ENCODE peak calls at places on chromosomes 3 and 15, in ten cellular contexts. G is G401, I is foreskin keratinocyte, O is neural progenitor cell, W is C1 segment of cervical spinal cord, A is GM19239, L is non-pigmented ciliary epithelial cell, B is NCI-H1930, H is GM03348, D is AG04450. K is an unnamed sample.

GRCh38 chr3:13280122-13280790 is 139.9 kb downstream of the NUP210 start:
- DNase-seq in G (no peak), I (no peak), O (no peak), W (no peak), A (no peak), L (no peak), B (no peak), H (no peak), D (no peak), K (no peak)

GRCh38 chr3:62154457-62155148 is 218.7 kb downstream of the FEZF2 start:
- DNase-seq in G (no peak), I (no peak), O (no peak), W (no peak), A (no peak), L (no peak), B (no peak), H (no peak), D (no peak), K (no peak)

GRCh38 chr3:167864559-167864887 is 129.0 kb downstream of the SERPINI1 start:
- DNase-seq in G (no peak), I (no peak), O (no peak), W (no peak), A (no peak), L (no peak), B (no peak), H (no peak), D (no peak), K (no peak)

GRCh38 chr3:149151843-149152242 is 22.4 kb downstream of the HPS3 start:
- DNase-seq in G (no peak), I (no peak), O (no peak), W (no peak), A (no peak), L (no peak), B (no peak), H (peak), D (no peak), K (no peak)

GRCh38 chr3:137542049-137542448 is 222.1 kb upstream of the SOX14 start:
- DNase-seq in G (no peak), I (no peak), O (no peak), W (no peak), A (no peak), L (no peak), B (no peak), H (no peak), D (no peak), K (no peak)

GRCh38 chr3:12194209-12194608 is 35.5 kb upstream of the TIMP4 start:
- DNase-seq in G (peak), I (peak), O (no peak), W (no peak), A (no peak), L (peak), B (no peak), H (peak), D (peak), K (no peak)

GRCh38 chr15:81256916-81257315 is 60.2 kb downstream of the IL16 start:
- DNase-seq in G (peak), I (no peak), O (peak), W (no peak), A (no peak), L (no peak), B (no peak), H (peak), D (no peak), K (no peak)

GRCh38 chr3:20104167-20104661 is 64.0 kb downstream of the KAT2B start:
- DNase-seq in G (no peak), I (no peak), O (no peak), W (no peak), A (no peak), L (no peak), B (no peak), H (no peak), D (no peak), K (peak)

GRCh38 chr15:56832125-56832524 is 86.3 kb upstream of the TCF12 start:
- DNase-seq in G (peak), I (no peak), O (no peak), W (no peak), A (no peak), L (no peak), B (no peak), H (peak), D (no peak), K (no peak)

GRCh38 chr3:11699083-11699427 is 55.3 kb upstream of the VGLL4 start:
- DNase-seq in G (no peak), I (peak), O (no peak), W (no peak), A (no peak), L (no peak), B (no peak), H (peak), D (no peak), K (no peak)

GRCh38 chr3:126373682-126374601 is 16.7 kb upstream of the KLF15 start:
- DNase-seq in G (no peak), I (no peak), O (no peak), W (no peak), A (no peak), L (no peak), B (no peak), H (peak), D (no peak), K (no peak)

GRCh38 chr3:50913279-50913678 is 238.6 kb downstream of the DOCK3 start:
- DNase-seq in G (no peak), I (no peak), O (no peak), W (no peak), A (no peak), L (no peak), B (no peak), H (no peak), D (no peak), K (no peak)

GRCh38 chr3:37154668-37155319 is 19.6 kb downstream of the LRRFIP2 start:
- DNase-seq in G (no peak), I (no peak), O (no peak), W (no peak), A (no peak), L (no peak), B (no peak), H (no peak), D (no peak), K (no peak)

GRCh38 chr3:183212096-183212495 is 41.0 kb upstream of the B3GNT5 start:
- DNase-seq in G (no peak), I (no peak), O (no peak), W (no peak), A (no peak), L (no peak), B (no peak), H (no peak), D (no peak), K (no peak)

GRCh38 chr15:40256642-40257235 is 17.9 kb downstream of the PAK6 start:
- DNase-seq in G (peak), I (no peak), O (no peak), W (no peak), A (no peak), L (no peak), B (no peak), H (no peak), D (no peak), K (no peak)

GRCh38 chr15:36370735-36371115 is 208.7 kb upstream of the CDIN1 start:
- DNase-seq in G (no peak), I (peak), O (no peak), W (no peak), A (no peak), L (peak), B (no peak), H (peak), D (no peak), K (no peak)

GRCh38 chr3:49295489-49296058 is 18.5 kb upstream of the C3orf62 start:
- DNase-seq in G (peak), I (no peak), O (peak), W (no peak), A (no peak), L (no peak), B (no peak), H (peak), D (peak), K (peak)

GRCh38 chr3:30768703-30769550 is 125.5 kb downstream of the GADL1 start:
- DNase-seq in G (peak), I (no peak), O (peak), W (no peak), A (peak), L (peak), B (no peak), H (peak), D (no peak), K (peak)

GRCh38 chr15:57654136-57654845 is 52.2 kb upstream of the POLR2M start:
- DNase-seq in G (no peak), I (no peak), O (no peak), W (no peak), A (no peak), L (no peak), B (no peak), H (peak), D (peak), K (no peak)

GRCh38 chr3:181327349-181327748 is 337.8 kb upstream of the DNAJC19 start:
- DNase-seq in G (no peak), I (no peak), O (peak), W (no peak), A (no peak), L (no peak), B (no peak), H (no peak), D (no peak), K (no peak)

GRCh38 chr3:155676252-155676981 is 68.5 kb downstream of the PLCH1 start:
- DNase-seq in G (peak), I (peak), O (peak), W (no peak), A (no peak), L (no peak), B (no peak), H (peak), D (no peak), K (no peak)

GRCh38 chr3:61830111-61830400 is 268.7 kb downstream of the PTPRG start:
- DNase-seq in G (peak), I (no peak), O (no peak), W (no peak), A (no peak), L (no peak), B (no peak), H (no peak), D (no peak), K (no peak)

GRCh38 chr15:94844188-94844532 is 612.8 kb downstream of the MCTP2 start:
- DNase-seq in G (no peak), I (no peak), O (no peak), W (no peak), A (no peak), L (no peak), B (no peak), H (no peak), D (no peak), K (no peak)

GRCh38 chr3:86180696-86181095 is 810.3 kb downstream of the VGLL3 start:
- DNase-seq in G (no peak), I (no peak), O (peak), W (no peak), A (no peak), L (no peak), B (no peak), H (no peak), D (no peak), K (no peak)

GRCh38 chr3:194952882-194953281 is 267.2 kb downstream of the FAM43A start:
- DNase-seq in G (no peak), I (no peak), O (no peak), W (no peak), A (no peak), L (no peak), B (no peak), H (no peak), D (no peak), K (no peak)

GRCh38 chr15:78317145-78317836 is 17.9 kb upstream of the SKIC8 start:
- DNase-seq in G (peak), I (no peak), O (no peak), W (no peak), A (no peak), L (no peak), B (no peak), H (no peak), D (no peak), K (no peak)

GRCh38 chr3:122691195-122691594 is 10.6 kb downstream of the PARP14 start:
- DNase-seq in G (no peak), I (no peak), O (no peak), W (no peak), A (no peak), L (peak), B (no peak), H (no peak), D (peak), K (no peak)

GRCh38 chr3:12427551-12427950 is 56.7 kb upstream of the TSEN2 start:
- DNase-seq in G (no peak), I (no peak), O (no peak), W (no peak), A (no peak), L (no peak), B (no peak), H (no peak), D (no peak), K (no peak)

GRCh38 chr3:94303897-94304296 is 241.0 kb downstream of the NSUN3 start:
- DNase-seq in G (peak), I (no peak), O (peak), W (no peak), A (no peak), L (no peak), B (no peak), H (peak), D (no peak), K (no peak)

GRCh38 chr15:69305204-69305931 is 6.7 kb downstream of the PAQR5 start:
- DNase-seq in G (no peak), I (no peak), O (no peak), W (no peak), A (no peak), L (peak), B (no peak), H (peak), D (peak), K (no peak)

GRCh38 chr3:184218814-184219213 is 10.6 kb upstream of the VWA5B2 start:
- DNase-seq in G (no peak), I (no peak), O (no peak), W (no peak), A (no peak), L (no peak), B (no peak), H (no peak), D (no peak), K (no peak)

GRCh38 chr3:195697582-195698324 is 23.0 kb upstream of the MUC20 start:
- DNase-seq in G (peak), I (peak), O (peak), W (no peak), A (no peak), L (peak), B (no peak), H (peak), D (peak), K (no peak)

GRCh38 chr3:45677045-45677436 is 12.2 kb upstream of the SACM1L start:
- DNase-seq in G (no peak), I (peak), O (no peak), W (no peak), A (no peak), L (no peak), B (no peak), H (peak), D (no peak), K (peak)

GRCh38 chr3:122102191-122102935 is 47.2 kb downstream of the CD86 start:
- DNase-seq in G (no peak), I (no peak), O (no peak), W (no peak), A (no peak), L (no peak), B (no peak), H (no peak), D (no peak), K (no peak)

GRCh38 chr15:80875568-80875967 is 96.4 kb downstream of the CEMIP start:
- DNase-seq in G (peak), I (no peak), O (no peak), W (no peak), A (no peak), L (no peak), B (no peak), H (no peak), D (no peak), K (no peak)

GRCh38 chr15:87326274-87326673 is 930.3 kb downstream of the NTRK3 start:
- DNase-seq in G (no peak), I (no peak), O (no peak), W (no peak), A (no peak), L (no peak), B (no peak), H (no peak), D (no peak), K (no peak)